ENCODE peak calls at places on chromosomes 1 and 21, in seven cellular contexts. Z is MCF 10A, S is epithelial cell of esophagus, C is H1, L is vagina, W is lower lobe of right lung, X is thoracic aorta. U is an unnamed sample.
A peak's percentile ranks its signal among the peaks of the same experiment; 100 is the strongest.

GRCh38 chr21:26683996-26684395 is 110.9 kb upstream of the CYYR1 start:
- DNase-seq in C (no peak), L (no peak), X (no peak), Z (peak; percentile 2), W (no peak), S (peak; percentile 54), U (no peak)

GRCh38 chr1:25809283-25809926 is 9.4 kb downstream of the SELENON start:
- DNase-seq in L (no peak), W (no peak), C (no peak), S (peak; percentile 56), X (no peak), Z (no peak), U (no peak)

GRCh38 chr1:176693697-176694329 is 230.8 kb downstream of the PAPPA2 start:
- DNase-seq in Z (no peak), S (peak; percentile 3), C (no peak), W (no peak), X (no peak), L (no peak), U (no peak)

GRCh38 chr1:168243636-168244212 is 17.9 kb downstream of the SFT2D2 start:
- DNase-seq in X (no peak), C (no peak), Z (no peak), L (no peak), S (no peak), W (no peak), U (no peak)

GRCh38 chr1:229596961-229597699 is 28.8 kb downstream of the TAF5L start:
- DNase-seq in S (no peak), L (no peak), Z (peak; percentile 34), W (no peak), X (peak; percentile 39), C (no peak), U (no peak)

GRCh38 chr1:94083653-94084052 is 37.3 kb downstream of the ABCA4 start:
- DNase-seq in S (no peak), X (no peak), Z (no peak), W (no peak), C (no peak), L (no peak), U (no peak)

GRCh38 chr1:154953611-154954038 is 2.3 kb downstream of the PBXIP1 start:
- DNase-seq in S (no peak), Z (no peak), L (no peak), C (no peak), W (no peak), X (no peak), U (no peak)

GRCh38 chr1:181488884-181489283 is 5.6 kb downstream of the CACNA1E start:
- DNase-seq in S (no peak), Z (no peak), X (no peak), C (no peak), L (no peak), W (no peak), U (no peak)

GRCh38 chr1:226064168-226064815 is 1.8 kb downstream of the H3-3A start:
- DNase-seq in S (peak; percentile 39), L (no peak), C (no peak), X (no peak), Z (peak; percentile 51), W (no peak), U (no peak)

GRCh38 chr1:168360151-168360550 is 79.5 kb downstream of the TBX19 start:
- DNase-seq in C (no peak), W (no peak), L (no peak), Z (no peak), X (no peak), S (peak; percentile 56), U (no peak)

GRCh38 chr1:247551716-247552115 is 2.8 kb downstream of the GCSAML start:
- DNase-seq in Z (no peak), S (no peak), X (no peak), C (no peak), L (no peak), W (no peak), U (no peak)

GRCh38 chr21:45983981-45984551 is 2.5 kb downstream of the COL6A1 start:
- DNase-seq in L (no peak), C (no peak), S (no peak), W (peak; percentile 49), X (no peak), Z (no peak), U (peak; percentile 35)

GRCh38 chr1:7576946-7577657 is 194.0 kb upstream of the VAMP3 start:
- DNase-seq in C (no peak), X (no peak), S (peak; percentile 18), W (no peak), Z (no peak), L (no peak), U (peak; percentile 30)
- TF ChIP-seq CTCF in C (peak; percentile 37), X (no peak), S (peak; percentile 26), W (no peak), Z (no peak), L (peak; percentile 12), U (no peak)

GRCh38 chr1:59568158-59568935 is 246.4 kb upstream of the HOOK1 start:
- DNase-seq in W (no peak), S (peak; percentile 62), C (no peak), L (no peak), X (no peak), Z (peak; percentile 26), U (no peak)
- TF ChIP-seq CTCF in W (no peak), S (peak; percentile 40), C (no peak), L (no peak), X (no peak), Z (no peak), U (no peak)

DNA sequence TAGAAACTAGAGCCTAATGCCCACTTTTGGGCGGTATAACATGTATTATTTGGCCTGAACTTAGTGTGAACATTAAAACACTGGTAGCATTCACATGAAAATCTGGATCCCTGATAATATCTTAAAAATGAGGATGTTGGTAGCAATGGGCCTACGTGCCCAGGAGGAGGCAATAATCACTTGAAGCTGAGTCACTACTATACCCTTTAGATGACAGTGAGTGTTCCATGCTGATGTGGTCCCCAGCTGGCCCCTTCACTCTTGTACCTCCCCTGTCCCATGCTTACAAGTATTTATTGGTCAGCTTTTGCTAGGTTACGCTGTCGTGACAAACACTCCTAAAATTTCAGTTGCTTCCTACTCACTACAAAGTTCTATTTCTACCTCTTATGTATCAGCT is 23.0 kb upstream of the POU2F1 start:
- DNase-seq in X (no peak), S (no peak), L (no peak), Z (no peak), W (no peak), C (no peak), U (no peak)
- TF ChIP-seq CTCF in X (no peak), S (no peak), L (no peak), Z (no peak), W (no peak), C (no peak), U (no peak)

GRCh38 chr1:36885537-36886441 is 148.5 kb downstream of the GRIK3 start:
- DNase-seq in L (peak; percentile 37), Z (no peak), C (no peak), S (no peak), X (no peak), W (no peak), U (no peak)
- TF ChIP-seq CTCF in L (no peak), Z (no peak), C (peak; percentile 68), S (no peak), X (no peak), W (no peak), U (no peak)

DNA sequence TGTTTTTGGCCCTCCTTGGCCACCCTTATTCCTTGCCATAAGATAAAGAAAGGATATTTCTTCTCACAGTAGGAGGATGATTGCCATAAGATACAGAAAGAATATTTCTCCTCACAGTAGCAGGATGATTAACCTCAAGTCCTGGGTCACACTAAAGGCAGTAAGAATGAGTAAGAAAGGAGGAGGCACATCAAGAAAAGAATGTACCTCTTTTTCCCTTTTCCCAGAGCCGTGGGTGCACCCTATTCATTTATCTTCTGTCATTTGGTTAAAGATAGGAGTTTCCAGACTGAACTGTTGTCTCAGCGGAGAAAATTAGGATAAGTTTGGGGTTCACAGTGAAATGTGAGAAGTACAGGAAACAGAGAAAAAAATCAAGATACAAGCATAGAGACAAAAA is 52.5 kb downstream of the LRRC8C start:
- DNase-seq in L (no peak), C (no peak), W (no peak), S (no peak), X (no peak), Z (no peak), U (no peak)
- TF ChIP-seq CTCF in L (no peak), C (no peak), W (no peak), S (no peak), X (no peak), Z (no peak), U (no peak)

DNA sequence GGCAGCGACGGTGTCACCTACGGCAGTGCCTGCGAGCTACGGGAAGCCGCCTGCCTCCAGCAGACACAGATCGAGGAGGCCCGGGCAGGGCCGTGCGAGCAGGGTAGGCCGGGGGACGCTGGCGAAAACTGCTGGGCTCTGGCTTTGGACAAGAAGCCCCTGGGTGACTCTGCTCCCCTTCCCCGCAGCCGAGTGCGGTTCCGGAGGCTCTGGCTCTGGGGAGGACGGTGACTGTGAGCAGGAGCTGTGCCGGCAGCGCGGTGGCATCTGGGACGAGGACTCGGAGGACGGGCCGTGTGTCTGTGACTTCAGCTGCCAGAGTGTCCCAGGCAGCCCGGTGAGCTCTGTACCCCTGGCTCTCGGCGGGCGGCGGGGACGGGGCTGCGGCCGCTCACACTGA is 24.0 kb downstream of the AGRN start:
- DNase-seq in X (no peak), Z (no peak), W (no peak), L (no peak), S (no peak), C (no peak), U (no peak)
- TF ChIP-seq CTCF in X (no peak), Z (no peak), W (no peak), L (no peak), S (no peak), C (no peak), U (no peak)

GRCh38 chr1:14924455-14925325 is 228.9 kb upstream of the TMEM51 start:
- DNase-seq in X (no peak), Z (peak; percentile 45), C (no peak), L (no peak), S (peak; percentile 65), W (peak; percentile 69), U (no peak)
- TF ChIP-seq CTCF in X (no peak), Z (peak; percentile 9), C (no peak), L (no peak), S (peak; percentile 7), W (peak; percentile 15), U (no peak)

DNA sequence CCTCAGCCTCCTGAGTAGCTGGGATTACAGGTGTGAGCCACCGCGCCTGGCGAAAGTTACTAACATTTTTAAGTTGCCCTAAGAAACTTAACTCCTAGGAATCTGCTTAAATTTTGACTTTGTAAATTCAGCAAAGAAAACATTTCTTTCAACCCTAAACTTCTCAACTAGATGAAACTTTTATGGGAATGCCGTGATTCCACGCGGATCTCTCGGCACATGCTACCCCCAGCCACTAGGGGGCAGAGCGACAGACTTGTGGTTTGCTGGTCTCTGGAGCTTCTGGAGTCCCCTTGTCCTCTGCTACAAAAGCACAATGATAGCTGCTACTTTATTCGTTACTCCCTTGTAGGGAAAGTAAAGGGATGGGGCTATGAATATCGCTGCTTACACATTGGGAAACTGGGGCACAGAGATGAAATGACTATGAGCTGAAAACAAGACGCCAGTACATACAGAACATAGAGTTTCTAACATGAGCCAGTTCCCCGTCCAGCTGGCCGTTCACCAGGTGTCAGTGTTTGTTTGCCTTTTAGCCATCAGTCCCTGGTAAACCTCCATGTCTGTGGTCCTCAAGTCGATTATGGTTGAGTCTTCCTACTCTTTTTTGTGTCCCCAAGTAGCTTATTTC is 114.7 kb downstream of the PBX1 start:
- DNase-seq in X (no peak), S (no peak), C (peak; percentile 25), L (no peak), W (no peak), Z (peak; percentile 45), U (no peak)
- TF ChIP-seq CTCF in X (peak; percentile 34), S (peak; percentile 43), C (peak; percentile 92), L (peak; percentile 8), W (peak; percentile 38), Z (peak; percentile 60), U (peak; percentile 74)

GRCh38 chr1:34113887-34114286 is 51.1 kb downstream of the CSMD2 start:
- DNase-seq in S (peak; percentile 39), C (no peak), L (no peak), X (no peak), W (no peak), Z (peak; percentile 22), U (no peak)
- TF ChIP-seq CTCF in S (peak; percentile 40), C (no peak), L (no peak), X (no peak), W (no peak), Z (peak; percentile 10), U (no peak)

U was measured in CD14-positive monocyte.